ENCODE peak calls at places on chromosome 6, in nine cellular contexts. One of them, this sample, is unnamed.

GRCh38 chr6:26358511-26358981 is 6.5 kb upstream of the BTN3A2 start:
- DNase-seq in sciatic nerve: no peak
- DNase-seq in cardiac fibroblast: no peak
- DNase-seq in neuronal stem cell: no peak
- DNase-seq in renal cortical epithelial cell: no peak
- DNase-seq in GDM1: no peak
- DNase-seq in naive thymus-derived CD8-positive, alpha-beta T cell: no peak
- DNase-seq in psoas muscle: no peak
- DNase-seq in NCI-H1092: no peak
- DNase-seq in this sample: no peak

GRCh38 chr6:111871207-111871606 is 2.0 kb downstream of the FYN start:
- DNase-seq in renal cortical epithelial cell: no peak
- DNase-seq in neuronal stem cell: no peak
- DNase-seq in cardiac fibroblast: no peak
- DNase-seq in GDM1: peak; percentile 55
- DNase-seq in naive thymus-derived CD8-positive, alpha-beta T cell: no peak
- DNase-seq in psoas muscle: no peak
- DNase-seq in NCI-H1092: no peak
- DNase-seq in sciatic nerve: no peak
- DNase-seq in this sample: peak; percentile 94

GRCh38 chr6:11163932-11164331 is 52.4 kb upstream of the ERVFRD-1 start:
- DNase-seq in sciatic nerve: no peak
- DNase-seq in naive thymus-derived CD8-positive, alpha-beta T cell: no peak
- DNase-seq in psoas muscle: no peak
- DNase-seq in cardiac fibroblast: no peak
- DNase-seq in NCI-H1092: no peak
- DNase-seq in neuronal stem cell: no peak
- DNase-seq in renal cortical epithelial cell: no peak
- DNase-seq in GDM1: no peak
- DNase-seq in this sample: no peak

GRCh38 chr6:168956141-168956838 is 297.4 kb downstream of the THBS2 start:
- DNase-seq in renal cortical epithelial cell: no peak
- DNase-seq in psoas muscle: no peak
- DNase-seq in GDM1: no peak
- DNase-seq in sciatic nerve: no peak
- DNase-seq in neuronal stem cell: no peak
- DNase-seq in NCI-H1092: no peak
- DNase-seq in cardiac fibroblast: peak; percentile 52
- DNase-seq in naive thymus-derived CD8-positive, alpha-beta T cell: no peak
- DNase-seq in this sample: no peak

GRCh38 chr6:44268095-44268628 is 2.1 kb upstream of the TMEM151B start:
- DNase-seq in naive thymus-derived CD8-positive, alpha-beta T cell: peak; percentile 41
- DNase-seq in GDM1: peak; percentile 23
- DNase-seq in neuronal stem cell: peak; percentile 86
- DNase-seq in cardiac fibroblast: peak; percentile 64
- DNase-seq in renal cortical epithelial cell: peak; percentile 46
- DNase-seq in sciatic nerve: no peak
- DNase-seq in psoas muscle: peak; percentile 55
- DNase-seq in NCI-H1092: peak; percentile 40
- DNase-seq in this sample: peak; percentile 32

GRCh38 chr6:7587631-7588100 is 2.3 kb upstream of the SNRNP48 start:
- DNase-seq in neuronal stem cell: no peak
- DNase-seq in sciatic nerve: no peak
- DNase-seq in cardiac fibroblast: peak; percentile 38
- DNase-seq in renal cortical epithelial cell: peak; percentile 49
- DNase-seq in psoas muscle: no peak
- DNase-seq in naive thymus-derived CD8-positive, alpha-beta T cell: no peak
- DNase-seq in GDM1: no peak
- DNase-seq in NCI-H1092: no peak
- DNase-seq in this sample: no peak

GRCh38 chr6:26329763-26330511 is 35.1 kb upstream of the BTN3A2 start:
- DNase-seq in psoas muscle: no peak
- DNase-seq in sciatic nerve: no peak
- DNase-seq in GDM1: peak; percentile 30
- DNase-seq in naive thymus-derived CD8-positive, alpha-beta T cell: no peak
- DNase-seq in cardiac fibroblast: peak; percentile 85
- DNase-seq in NCI-H1092: peak; percentile 7
- DNase-seq in neuronal stem cell: no peak
- DNase-seq in renal cortical epithelial cell: no peak
- DNase-seq in this sample: no peak

GRCh38 chr6:72824833-72825232 is 203.0 kb downstream of the KCNQ5 start:
- DNase-seq in NCI-H1092: no peak
- DNase-seq in sciatic nerve: no peak
- DNase-seq in psoas muscle: no peak
- DNase-seq in cardiac fibroblast: no peak
- DNase-seq in neuronal stem cell: no peak
- DNase-seq in GDM1: no peak
- DNase-seq in naive thymus-derived CD8-positive, alpha-beta T cell: no peak
- DNase-seq in renal cortical epithelial cell: peak; percentile 64
- DNase-seq in this sample: no peak

This sample was measured in AML-193.